ENCODE peak calls at places on chromosomes 2 and 18, in nine cellular contexts. N is effector memory CD4-positive, alpha-beta T cell; T is CD4-positive, alpha-beta memory T cell; J is RWPE1; P is CD8-positive, alpha-beta memory T cell; B is sigmoid colon; D is tibial artery; V is K562; W is stomach. I is an unnamed sample.

GRCh38 chr2:38322224-38322914 is 54.7 kb downstream of the ATL2 start:
- DNase-seq in N (no peak), T (no peak), J (no peak), P (no peak), B (no peak), D (no peak), V (no peak), W (no peak), I (no peak)

GRCh38 chr2:177622516-177622915 is 229.9 kb downstream of the AGPS start:
- DNase-seq in N (no peak), T (no peak), J (no peak), P (no peak), B (no peak), D (no peak), V (no peak), W (no peak), I (peak)

GRCh38 chr2:172094319-172095145 is 8.2 kb downstream of the DLX2 start:
- DNase-seq in N (no peak), T (no peak), J (no peak), P (no peak), B (no peak), D (no peak), V (no peak), W (no peak), I (no peak)

GRCh38 chr2:167404896-167405295 is 516.6 kb downstream of the XIRP2 start:
- DNase-seq in N (no peak), T (no peak), J (peak), P (no peak), B (no peak), D (no peak), V (no peak), W (no peak), I (no peak)

GRCh38 chr18:14933049-14933851 is 185.3 kb downstream of the ANKRD30B start:
- DNase-seq in N (no peak), T (no peak), J (no peak), P (no peak), B (no peak), D (no peak), V (no peak), W (no peak), I (no peak)

GRCh38 chr2:181683518-181684453 is 3.5 kb upstream of the NEUROD1 start:
- DNase-seq in N (no peak), T (no peak), J (peak), P (no peak), B (peak), D (no peak), V (peak), W (no peak), I (peak)

GRCh38 chr2:27916293-27917015 is 25.9 kb downstream of the BABAM2 start:
- DNase-seq in N (no peak), T (no peak), J (no peak), P (no peak), B (no peak), D (no peak), V (no peak), W (no peak), I (no peak)

GRCh38 chr2:188303363-188304031 is 11.8 kb downstream of the GULP1 start:
- DNase-seq in N (no peak), T (no peak), J (peak), P (no peak), B (no peak), D (no peak), V (no peak), W (no peak), I (no peak)

GRCh38 chr18:31064130-31064529 is 21.6 kb upstream of the DSC3 start:
- DNase-seq in N (no peak), T (no peak), J (peak), P (no peak), B (no peak), D (no peak), V (no peak), W (no peak), I (no peak)

GRCh38 chr18:58862851-58863538 is 1.7 kb upstream of the ZNF532 start:
- DNase-seq in N (no peak), T (peak), J (peak), P (no peak), B (peak), D (peak), V (no peak), W (peak), I (peak)

GRCh38 chr2:187453078-187453641 is 5.1 kb upstream of the CALCRL start:
- DNase-seq in N (no peak), T (no peak), J (peak), P (no peak), B (no peak), D (no peak), V (no peak), W (no peak), I (no peak)

GRCh38 chr2:56185101-56185581 is 1.4 kb downstream of the CCDC85A start:
- DNase-seq in N (no peak), T (no peak), J (no peak), P (no peak), B (peak), D (no peak), V (no peak), W (no peak), I (peak)

GRCh38 chr2:10103179-10103578 is 19.4 kb upstream of the RRM2 start:
- DNase-seq in N (no peak), T (no peak), J (no peak), P (no peak), B (no peak), D (no peak), V (peak), W (no peak), I (no peak)

GRCh38 chr18:55136864-55137263 is 177.6 kb upstream of the CCDC68 start:
- DNase-seq in N (no peak), T (no peak), J (no peak), P (no peak), B (no peak), D (no peak), V (no peak), W (no peak), I (no peak)

GRCh38 chr18:66317243-66318090 is 286.4 kb downstream of the CDH19 start:
- DNase-seq in N (no peak), T (no peak), J (no peak), P (no peak), B (no peak), D (no peak), V (no peak), W (no peak), I (no peak)

GRCh38 chr18:32548688-32549087 is 78.0 kb upstream of the GAREM1 start:
- DNase-seq in N (no peak), T (no peak), J (no peak), P (no peak), B (no peak), D (no peak), V (no peak), W (no peak), I (no peak)

GRCh38 chr2:160253440-160254296 is 53.6 kb upstream of the ITGB6 start:
- DNase-seq in N (no peak), T (no peak), J (no peak), P (no peak), B (no peak), D (no peak), V (no peak), W (no peak), I (no peak)
- H3K27ac ChIP-seq in N (no peak), T (no peak), J (no peak), P (no peak), B (no peak), D (no peak), V (no peak), W (no peak), I (no peak)

DNA sequence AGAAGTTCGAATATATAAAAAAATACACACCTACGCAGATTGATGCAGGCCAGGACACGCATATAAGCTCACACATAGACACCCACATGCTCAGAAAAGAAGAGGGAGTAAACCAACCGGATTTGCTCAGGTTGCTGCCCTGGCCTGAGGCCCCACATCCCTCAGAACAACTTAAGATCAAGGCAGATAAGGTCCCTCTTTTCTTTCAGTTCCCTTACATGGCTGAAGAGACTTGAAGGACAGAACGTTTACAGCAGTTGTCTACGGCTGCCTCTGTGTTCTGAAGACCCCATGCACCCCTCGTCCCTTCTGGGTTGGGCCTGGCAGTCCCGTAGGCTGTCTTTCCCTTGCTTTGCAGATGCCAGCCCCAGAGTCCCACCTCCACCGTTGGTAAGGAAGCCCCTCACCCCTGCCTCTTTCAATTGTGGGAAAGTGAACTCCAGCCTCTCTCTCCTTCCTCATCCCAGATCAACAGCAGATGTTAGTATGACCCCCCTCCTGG is 4.3 kb upstream of the NAGK start:
- DNase-seq in N (no peak), T (no peak), J (peak), P (no peak), B (no peak), D (no peak), V (no peak), W (no peak), I (no peak)
- H3K27ac ChIP-seq in N (no peak), T (no peak), J (no peak), P (no peak), B (peak), D (no peak), V (no peak), W (peak), I (no peak)

GRCh38 chr18:8609711-8610441 is 639 bp downstream of the RAB12 start:
- DNase-seq in N (peak), T (peak), J (no peak), P (no peak), B (peak), D (no peak), V (no peak), W (no peak), I (no peak)

GRCh38 chr18:8607776-8608682 is 1.2 kb upstream of the RAB12 start:
- DNase-seq in N (no peak), T (no peak), J (no peak), P (no peak), B (no peak), D (no peak), V (no peak), W (no peak), I (no peak)

GRCh38 chr18:8608795-8609673 is at the start of gene RAB12:
- DNase-seq in N (peak), T (peak), J (peak), P (peak), B (peak), D (peak), V (peak), W (peak), I (peak)

GRCh38 chr18:8611916-8612576 is 2.8 kb downstream of the RAB12 start:
- DNase-seq in N (no peak), T (no peak), J (no peak), P (no peak), B (no peak), D (no peak), V (no peak), W (no peak), I (no peak)

DNA sequence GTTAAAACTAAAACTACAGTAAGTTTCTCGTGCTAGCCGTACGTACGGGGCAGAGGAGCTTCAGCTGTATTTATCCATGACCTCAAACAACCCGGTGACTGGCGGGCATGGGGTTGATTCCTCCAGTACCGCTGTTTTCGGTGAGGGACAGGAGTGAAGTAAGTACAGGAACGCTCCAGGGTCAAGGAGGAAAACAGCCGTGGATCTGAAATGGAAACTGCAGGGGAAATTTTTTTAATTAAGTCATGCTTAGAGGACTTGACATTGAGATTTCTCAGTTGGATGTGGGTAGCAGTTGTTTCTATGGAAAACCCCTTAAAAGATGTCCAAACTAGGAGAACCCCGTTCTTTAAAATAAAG is 1.2 kb downstream of the RAB12 start:
- DNase-seq in N (no peak), T (peak), J (no peak), P (no peak), B (no peak), D (no peak), V (no peak), W (no peak), I (no peak)
- H3K27ac ChIP-seq in N (peak), T (peak), J (peak), P (peak), B (peak), D (peak), V (peak), W (peak), I (no peak)

DNA sequence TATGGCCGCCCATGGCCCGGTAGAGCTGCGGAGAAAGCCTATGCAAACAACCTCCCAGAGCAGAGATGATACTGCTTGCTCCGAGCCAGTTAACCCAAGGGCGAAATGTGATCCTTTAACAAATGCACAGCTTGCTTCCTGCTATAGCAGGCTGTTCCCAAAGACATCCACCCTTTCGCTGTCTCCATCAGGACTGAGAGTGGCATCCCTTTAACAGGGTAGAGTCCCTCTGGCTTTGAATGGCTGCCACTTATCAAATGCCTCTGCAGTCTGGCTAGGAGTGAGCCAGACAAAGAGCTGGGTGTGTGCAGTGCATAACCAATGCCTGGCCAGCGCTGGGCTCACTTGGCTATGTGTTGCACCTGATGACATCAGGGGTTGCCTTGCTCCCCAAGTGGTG is 69.6 kb upstream of the DAPL1 start:
- DNase-seq in N (no peak), T (no peak), J (no peak), P (no peak), B (no peak), D (no peak), V (no peak), W (no peak), I (no peak)
- H3K27ac ChIP-seq in N (no peak), T (no peak), J (no peak), P (no peak), B (no peak), D (no peak), V (no peak), W (peak), I (no peak)

GRCh38 chr2:215536476-215536875 is 100.6 kb upstream of the FN1 start:
- DNase-seq in N (no peak), T (no peak), J (no peak), P (no peak), B (no peak), D (no peak), V (no peak), W (no peak), I (no peak)
- H3K27ac ChIP-seq in N (no peak), T (no peak), J (no peak), P (no peak), B (no peak), D (peak), V (no peak), W (no peak), I (no peak)

DNA sequence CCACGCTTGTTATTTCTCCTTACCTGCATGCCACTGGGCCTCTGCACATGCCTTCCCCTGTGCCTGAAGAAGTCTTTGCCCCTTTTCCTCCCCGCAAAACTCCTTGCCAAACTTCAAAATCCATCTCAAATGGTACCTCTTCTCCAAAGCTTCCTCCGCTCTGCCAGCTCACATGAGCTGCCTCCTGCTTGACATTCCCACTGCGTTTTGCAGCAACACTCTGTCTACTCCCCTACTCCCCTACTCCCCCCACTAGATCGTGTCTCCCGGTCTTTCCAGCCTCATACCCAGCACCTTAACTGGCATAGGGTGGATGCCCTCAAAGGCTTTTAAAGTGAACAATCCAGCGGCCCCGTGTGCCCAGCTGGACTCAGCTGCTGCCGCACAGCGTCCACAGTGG is 65.8 kb downstream of the TNS1 start:
- DNase-seq in N (no peak), T (no peak), J (no peak), P (no peak), B (no peak), D (no peak), V (no peak), W (no peak), I (no peak)
- H3K27ac ChIP-seq in N (no peak), T (no peak), J (peak), P (no peak), B (peak), D (peak), V (no peak), W (peak), I (peak)

GRCh38 chr18:12014976-12015696 is 33.8 kb downstream of the IMPA2 start:
- DNase-seq in N (no peak), T (no peak), J (no peak), P (no peak), B (peak), D (no peak), V (no peak), W (no peak), I (no peak)
- H3K27ac ChIP-seq in N (no peak), T (no peak), J (peak), P (no peak), B (peak), D (no peak), V (no peak), W (peak), I (no peak)

DNA sequence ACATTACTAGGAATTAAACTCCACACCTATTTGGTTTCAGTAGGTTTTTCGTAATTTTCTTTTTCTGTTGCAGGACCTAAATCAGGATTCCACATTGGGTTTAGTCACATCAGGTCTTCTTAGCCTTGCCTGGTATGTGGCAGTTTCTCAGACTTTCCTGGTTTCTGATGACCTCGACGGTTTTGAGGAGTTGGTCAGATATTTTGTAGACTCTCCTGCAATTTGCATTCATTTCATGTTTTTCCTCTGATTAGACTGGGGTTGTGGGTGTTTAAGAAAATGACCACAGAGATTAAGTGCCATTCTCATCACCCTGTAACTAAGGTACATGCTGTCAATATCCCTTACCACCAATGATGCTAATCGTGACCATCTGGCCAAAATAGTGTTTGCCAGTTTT is 97.3 kb upstream of the ST6GAL2 start:
- DNase-seq in N (no peak), T (no peak), J (no peak), P (no peak), B (no peak), D (no peak), V (no peak), W (no peak), I (no peak)
- H3K27ac ChIP-seq in N (no peak), T (no peak), J (no peak), P (no peak), B (no peak), D (no peak), V (no peak), W (no peak), I (no peak)

GRCh38 chr2:44273076-44273475 is 2.2 kb upstream of the SLC3A1 start:
- DNase-seq in N (no peak), T (no peak), J (no peak), P (no peak), B (no peak), D (no peak), V (no peak), W (no peak), I (no peak)

GRCh38 chr2:44277541-44277940 is 2.3 kb downstream of the SLC3A1 start:
- DNase-seq in N (no peak), T (no peak), J (no peak), P (no peak), B (no peak), D (no peak), V (no peak), W (no peak), I (no peak)

GRCh38 chr2:44273596-44273995 is 1.7 kb upstream of the SLC3A1 start:
- DNase-seq in N (no peak), T (no peak), J (no peak), P (no peak), B (no peak), D (no peak), V (no peak), W (no peak), I (no peak)

GRCh38 chr2:44271296-44271695 is 4.0 kb upstream of the SLC3A1 start:
- DNase-seq in N (no peak), T (no peak), J (no peak), P (no peak), B (no peak), D (no peak), V (peak), W (no peak), I (no peak)

DNA sequence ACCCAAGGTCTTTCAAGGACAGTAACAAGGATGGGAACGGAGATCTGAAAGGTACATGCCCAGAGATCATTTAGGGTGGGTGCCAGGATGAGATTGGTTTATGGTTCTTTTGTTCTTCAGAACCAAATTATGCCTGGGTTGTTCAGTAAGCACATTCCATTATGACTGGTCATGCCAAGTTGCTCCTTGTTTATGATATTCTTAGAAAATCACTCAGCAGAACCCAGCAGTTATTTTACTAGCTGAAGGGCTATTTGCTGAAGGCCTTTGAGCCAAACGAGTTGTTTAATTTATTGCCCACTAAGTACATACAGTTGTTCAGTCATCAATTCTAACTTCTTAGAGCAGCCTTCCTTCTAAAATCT is 617 bp downstream of the SLC3A1 start:
- DNase-seq in N (no peak), T (no peak), J (peak), P (no peak), B (no peak), D (no peak), V (no peak), W (no peak), I (no peak)
- H3K27ac ChIP-seq in N (no peak), T (no peak), J (no peak), P (no peak), B (no peak), D (peak), V (no peak), W (no peak), I (no peak)

I was measured in caudate nucleus.